ENCODE peak calls at places on chromosomes 4 and X, in four cellular contexts. L is stimulated activated CD8-positive, alpha-beta memory T cell treated with anti-CD3 and anti-CD28 coated beads, Interleukin-7, amount 100 ng/mL, for 1 hour; D is effector CD4-positive, alpha-beta T cell; X is mesenchymal stem cell. M is an unnamed sample.

GRCh38 chr4:15605537-15605936 is 49.6 kb downstream of the FBXL5 start:
- DNase-seq in X (no peak), D (no peak), L (no peak), M (no peak)

GRCh38 chrX:133473451-133473850 is 58.2 kb upstream of the GPC4 start:
- DNase-seq in D (no peak), L (no peak), X (peak; percentile 41), M (no peak)

GRCh38 chrX:15619053-15619772 is 18.5 kb upstream of the ACE2 start:
- DNase-seq in X (no peak), L (no peak), D (no peak), M (no peak)

GRCh38 chr4:123340381-123340701 is 56.3 kb upstream of the SPRY1 start:
- DNase-seq in L (no peak), D (no peak), X (peak; percentile 85), M (no peak)

GRCh38 chr4:183377491-183377890 is 55.3 kb upstream of the CLDN24 start:
- DNase-seq in L (no peak), X (no peak), D (no peak), M (no peak)

GRCh38 chrX:72573158-72573511 is 492 bp upstream of the HDAC8 start:
- DNase-seq in D (no peak), X (no peak), L (no peak), M (no peak)

GRCh38 chrX:134691453-134691852 is 33.2 kb upstream of the PLAC1 start:
- DNase-seq in L (no peak), X (no peak), D (no peak), M (no peak)

GRCh38 chr4:141102367-141102766 is 30.9 kb downstream of the RNF150 start:
- DNase-seq in L (no peak), D (no peak), X (peak; percentile 49), M (no peak)

GRCh38 chr4:95317124-95317820 is 231.5 kb downstream of the UNC5C start:
- DNase-seq in L (no peak), D (no peak), X (no peak), M (no peak)

GRCh38 chr4:33381806-33382205 is 2661.6 kb downstream of the PCDH7 start:
- DNase-seq in D (no peak), L (no peak), X (no peak), M (no peak)

GRCh38 chrX:56733459-56734046 is 4.5 kb downstream of the NBDY start:
- DNase-seq in L (no peak), D (peak; percentile 56), X (peak; percentile 65), M (no peak)

GRCh38 chrX:134186362-134187121 is 50.4 kb upstream of the CCDC160 start:
- DNase-seq in L (no peak), D (peak; percentile 10), X (no peak), M (no peak)

GRCh38 chrX:148024425-148025148 is 43.5 kb downstream of the FMR1NB start:
- DNase-seq in D (no peak), L (no peak), X (no peak), M (no peak)

GRCh38 chrX:109830704-109831206 is 97.7 kb upstream of the ACSL4 start:
- DNase-seq in L (no peak), D (no peak), X (peak; percentile 81), M (no peak)

GRCh38 chr4:7148337-7148736 is 44.0 kb upstream of the SORCS2 start:
- DNase-seq in X (no peak), D (no peak), L (no peak), M (no peak)

GRCh38 chr4:15658136-15658535 is 3.0 kb upstream of the FBXL5 start:
- DNase-seq in D (no peak), L (no peak), X (no peak), M (no peak)

GRCh38 chr4:87035881-87036509 is 101.2 kb downstream of the AFF1 start:
- DNase-seq in L (no peak), D (no peak), X (no peak), M (no peak)

GRCh38 chrX:39513836-39514235 is 583.9 kb downstream of the BCOR start:
- DNase-seq in L (no peak), X (peak; percentile 1), D (no peak), M (no peak)

GRCh38 chrX:47623540-47624027 is 3.9 kb upstream of the SYN1 start:
- DNase-seq in D (peak; percentile 27), X (peak; percentile 77), L (no peak), M (peak; percentile 29)

GRCh38 chrX:14412686-14413085 is 116.7 kb upstream of the GLRA2 start:
- DNase-seq in X (no peak), D (no peak), L (no peak), M (no peak)

GRCh38 chr4:137923494-137923893 is 318.7 kb downstream of the SLC7A11 start:
- DNase-seq in L (no peak), X (no peak), D (no peak), M (no peak)

GRCh38 chrX:1767026-1767425 is 152.2 kb downstream of the ASMT start:
- DNase-seq in L (no peak), D (no peak), X (no peak), M (no peak)

GRCh38 chr4:144289687-144290433 is 149.3 kb upstream of the GYPA start:
- DNase-seq in L (no peak), D (no peak), X (no peak), M (no peak)

GRCh38 chr4:1556541-1557220 is 127.4 kb downstream of the FAM53A start:
- DNase-seq in X (no peak), L (no peak), D (no peak), M (no peak)

GRCh38 chr4:81215219-81215892 is at the start of gene PRKG2:
- DNase-seq in L (no peak), X (no peak), D (no peak), M (no peak)

GRCh38 chrX:111402378-111402777 is 9.6 kb downstream of the DCX start:
- DNase-seq in D (no peak), X (no peak), L (no peak), M (no peak)

GRCh38 chr4:151407466-151408379 is 1.3 kb upstream of the FHIP1A start:
- DNase-seq in L (no peak), X (peak; percentile 3), D (no peak), M (no peak)

GRCh38 chr4:113276448-113277158 is 227.2 kb downstream of the ANK2 start:
- DNase-seq in L (no peak), D (no peak), X (no peak), M (no peak)

GRCh38 chr4:110769578-110769977 is 146.7 kb upstream of the PITX2 start:
- DNase-seq in X (no peak), D (no peak), L (no peak), M (no peak)

GRCh38 chr4:10023806-10024205 is 2.5 kb upstream of the SLC2A9 start:
- DNase-seq in D (no peak), X (no peak), L (no peak), M (no peak)

GRCh38 chrX:42466706-42467105 is 311.3 kb downstream of the PPP1R2C start:
- DNase-seq in D (no peak), X (no peak), L (no peak), M (no peak)

GRCh38 chrX:336227-336626 is 17.6 kb upstream of the GTPBP6 start:
- DNase-seq in X (no peak), D (no peak), L (no peak), M (no peak)

M was measured in cerebellar nuclear complex.